ENCODE peak calls at places on chromosomes 7 and 10, in four cellular contexts. I, A, E and U are unnamed samples.

GRCh38 chr7:23074443-23075244 is 30.9 kb upstream of the KLHL7 start:
- DNase-seq in I (no peak), A (no peak), E (no peak), U (no peak)

GRCh38 chr10:79938728-79939380 is 10.1 kb downstream of the SFTPD start:
- DNase-seq in I (no peak), A (no peak), E (no peak), U (no peak)

GRCh38 chr10:84267503-84268126 is 22.8 kb downstream of the RGR start:
- DNase-seq in I (peak), A (peak), E (no peak), U (no peak)

GRCh38 chr10:32360884-32361283 is 13.9 kb upstream of the EPC1 start:
- DNase-seq in I (no peak), A (no peak), E (no peak), U (no peak)

GRCh38 chr10:87093461-87094372 is 926 bp downstream of the GLUD1 start:
- DNase-seq in I (peak), A (peak), E (peak), U (peak)

GRCh38 chr10:126846959-126847358 is 58.3 kb upstream of the DOCK1 start:
- DNase-seq in I (no peak), A (no peak), E (no peak), U (no peak)

GRCh38 chr10:12748186-12748585 is 253.3 kb downstream of the CCDC3 start:
- DNase-seq in I (no peak), A (no peak), E (no peak), U (no peak)

GRCh38 chr10:531541-531940 is 157.9 kb downstream of the DIP2C start:
- DNase-seq in I (no peak), A (no peak), E (no peak), U (no peak)

GRCh38 chr10:78267070-78267469 is 233.4 kb downstream of the RPS24 start:
- DNase-seq in I (no peak), A (no peak), E (no peak), U (no peak)

GRCh38 chr10:110460111-110460809 is 37.4 kb upstream of the DUSP5 start:
- DNase-seq in I (no peak), A (peak), E (no peak), U (no peak)

GRCh38 chr7:15397921-15398560 is 163.8 kb downstream of the AGMO start:
- DNase-seq in I (no peak), A (no peak), E (no peak), U (no peak)

GRCh38 chr7:155962191-155962967 is 150.1 kb upstream of the SHH start:
- DNase-seq in I (no peak), A (peak), E (no peak), U (peak)

GRCh38 chr7:149007615-149008014 is 20.7 kb downstream of the PDIA4 start:
- DNase-seq in I (no peak), A (peak), E (no peak), U (no peak)

GRCh38 chr10:21993360-21994001 is 10.0 kb downstream of the DNAJC1 start:
- DNase-seq in I (no peak), A (peak), E (no peak), U (no peak)

GRCh38 chr7:3210531-3210930 is 90.5 kb upstream of the SDK1 start:
- DNase-seq in I (peak), A (no peak), E (no peak), U (no peak)
- TF ChIP-seq CTCF in I (peak), A (no peak), E (no peak), U (no peak)

GRCh38 chr10:94122247-94122646 is 128.5 kb downstream of the PLCE1 start:
- DNase-seq in I (no peak), A (no peak), E (no peak), U (no peak)

GRCh38 chr10:94129393-94130130 is 135.8 kb downstream of the PLCE1 start:
- DNase-seq in I (no peak), A (peak), E (no peak), U (peak)

GRCh38 chr10:94123253-94123995 is 129.7 kb downstream of the PLCE1 start:
- DNase-seq in I (peak), A (peak), E (no peak), U (peak)

DNA sequence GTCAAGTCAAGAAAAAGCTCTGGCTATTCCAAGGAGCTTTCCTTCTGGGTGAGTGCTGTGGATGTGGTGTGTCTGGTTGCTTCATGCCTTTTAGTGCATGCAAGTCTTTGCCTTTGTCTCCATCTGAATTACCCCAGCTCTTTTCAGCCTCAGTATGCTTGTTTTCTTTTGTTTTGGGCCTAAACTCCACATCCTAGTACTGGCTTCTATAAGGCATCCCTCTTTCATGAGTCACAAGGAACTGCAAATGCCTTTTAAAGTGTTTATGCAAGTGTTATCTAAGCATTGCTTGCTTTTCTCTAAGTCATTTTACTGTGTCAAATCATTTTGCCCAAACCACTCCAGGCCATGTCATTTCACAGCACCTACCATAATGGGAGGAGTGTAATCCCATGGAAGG is 132.1 kb downstream of the PLCE1 start:
- DNase-seq in I (peak), A (peak), E (no peak), U (no peak)
- H3K27ac ChIP-seq in I (no peak), A (peak), E (peak), U (no peak)

GRCh38 chr10:19168584-19168983 is 120.0 kb downstream of the MALRD1 start:
- DNase-seq in I (peak), A (peak), E (no peak), U (no peak)
- TF ChIP-seq CTCF in I (peak), A (no peak), E (no peak), U (no peak)

DNA sequence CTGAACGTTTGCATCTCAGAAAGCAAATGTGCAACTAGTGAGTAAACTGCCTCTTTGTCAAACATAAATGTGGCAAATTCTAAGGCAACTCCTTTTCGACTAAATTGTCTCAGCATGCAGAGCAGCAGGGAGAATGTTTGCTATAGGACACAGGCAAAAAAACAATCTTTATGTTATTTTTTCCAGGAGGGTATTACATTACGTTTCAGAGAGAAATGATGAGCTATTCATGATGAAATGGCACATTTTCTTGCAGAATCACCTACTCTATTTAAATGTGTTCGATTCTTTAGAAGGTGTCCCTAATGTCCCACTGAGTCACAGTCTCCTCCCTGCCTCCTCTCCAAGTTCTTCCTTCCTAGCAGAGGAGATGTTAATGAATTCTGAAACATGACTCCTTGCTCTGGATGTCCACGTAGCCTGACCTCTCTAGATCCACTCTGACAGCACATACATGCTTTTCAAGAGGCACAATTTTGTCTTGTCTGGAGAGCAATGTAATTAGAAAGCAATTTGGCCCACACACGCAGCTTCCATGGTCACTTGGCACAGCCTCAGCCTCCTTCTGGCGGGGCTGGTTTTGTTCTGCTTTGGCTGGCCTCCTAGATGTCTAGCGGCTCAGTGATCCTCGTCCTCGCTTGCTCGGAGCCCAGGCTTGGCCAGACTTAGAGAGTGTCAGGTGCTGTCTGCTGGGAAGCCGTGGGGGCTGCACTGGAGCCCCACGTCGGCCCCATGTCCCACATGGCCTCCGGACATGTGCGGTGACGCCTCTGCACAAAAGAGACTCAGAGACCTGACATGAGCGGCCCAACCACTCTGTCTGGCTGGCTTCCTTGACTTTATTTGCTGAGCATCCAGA is 125.7 kb upstream of the ZNF438 start:
- DNase-seq in I (no peak), A (no peak), E (no peak), U (no peak)
- H3K27ac ChIP-seq in I (no peak), A (no peak), E (peak), U (no peak)

GRCh38 chr10:59805043-59805442 is 51.8 kb upstream of the MRLN start:
- DNase-seq in I (peak), A (peak), E (no peak), U (no peak)
- TF ChIP-seq CTCF in I (peak), A (no peak), E (no peak), U (no peak)

DNA sequence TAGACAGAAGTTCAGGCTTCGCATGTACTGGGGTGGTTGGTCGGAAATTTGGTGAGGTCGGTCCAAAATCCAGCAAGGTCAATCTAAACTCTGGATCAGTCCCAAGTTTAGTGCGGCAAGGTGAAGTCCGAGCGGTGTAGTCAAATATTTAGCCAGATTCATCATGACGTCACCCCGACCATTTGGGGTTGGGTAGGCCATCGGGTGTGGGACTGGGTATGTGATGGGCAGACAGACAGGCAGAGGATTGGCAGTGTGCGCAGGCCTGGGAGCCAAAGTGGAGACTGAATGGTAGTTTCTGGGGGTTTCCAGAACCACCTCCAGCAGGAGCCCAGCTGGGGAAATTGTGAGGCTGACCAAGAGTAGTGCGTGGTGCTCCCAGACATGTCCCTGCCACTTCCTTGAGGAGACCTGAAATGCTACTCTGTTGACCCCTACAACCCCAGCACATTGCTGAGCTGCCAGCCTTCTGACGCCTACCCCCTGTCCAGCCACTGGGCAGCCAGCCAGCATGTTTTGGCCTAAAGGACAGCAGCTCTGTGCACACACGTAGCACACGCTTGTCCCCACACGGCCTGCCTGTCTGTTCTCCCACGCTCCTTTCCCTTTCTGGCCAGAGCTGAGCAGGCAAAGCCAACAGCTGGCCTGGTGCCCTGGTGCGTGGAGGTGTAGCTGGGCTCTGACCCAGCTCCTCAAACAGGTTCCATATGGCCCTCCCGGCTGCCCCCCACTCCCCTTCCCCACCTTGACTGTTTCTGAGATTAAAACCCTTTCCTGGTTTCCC is 55.9 kb downstream of the FAM241B start:
- DNase-seq in I (no peak), A (no peak), E (peak), U (no peak)
- H3K27ac ChIP-seq in I (no peak), A (no peak), E (peak), U (no peak)